ENCODE peak calls at places on chromosomes 3 and 15, in four cellular contexts. One of them, this sample, is unnamed.
A peak's percentile ranks its signal among the peaks of the same experiment; 100 is the strongest.

GRCh38 chr3:104982130-104982529 is 384.6 kb upstream of the ALCAM start:
- DNase-seq in T-helper 9 cell: no peak
- DNase-seq in cardiac muscle cell: no peak
- DNase-seq in CD8-positive, alpha-beta T cell: no peak
- DNase-seq in this sample: no peak

GRCh38 chr15:57444877-57445513 is 68.7 kb downstream of the CGNL1 start:
- DNase-seq in CD8-positive, alpha-beta T cell: no peak
- DNase-seq in cardiac muscle cell: peak; percentile 47
- DNase-seq in T-helper 9 cell: no peak
- DNase-seq in this sample: no peak

GRCh38 chr3:129276385-129276784 is 2.3 kb upstream of the HMCES start:
- DNase-seq in T-helper 9 cell: no peak
- DNase-seq in cardiac muscle cell: no peak
- DNase-seq in CD8-positive, alpha-beta T cell: no peak
- DNase-seq in this sample: no peak

GRCh38 chr3:31903686-31904431 is 77.2 kb downstream of the OSBPL10 start:
- DNase-seq in T-helper 9 cell: no peak
- DNase-seq in cardiac muscle cell: no peak
- DNase-seq in CD8-positive, alpha-beta T cell: no peak
- DNase-seq in this sample: no peak

GRCh38 chr15:73190189-73190601 is 137.9 kb downstream of the NEO1 start:
- DNase-seq in CD8-positive, alpha-beta T cell: no peak
- DNase-seq in T-helper 9 cell: no peak
- DNase-seq in cardiac muscle cell: peak; percentile 74
- DNase-seq in this sample: no peak

GRCh38 chr3:156675744-156676466 is 1.5 kb downstream of the TIPARP start:
- DNase-seq in T-helper 9 cell: peak; percentile 17
- DNase-seq in cardiac muscle cell: peak; percentile 90
- DNase-seq in CD8-positive, alpha-beta T cell: peak; percentile 6
- DNase-seq in this sample: no peak

GRCh38 chr3:177596822-177597271 is 399.6 kb upstream of the TBL1XR1 start:
- DNase-seq in T-helper 9 cell: no peak
- DNase-seq in CD8-positive, alpha-beta T cell: no peak
- DNase-seq in cardiac muscle cell: peak; percentile 48
- DNase-seq in this sample: no peak

GRCh38 chr15:58038426-58039106 is 26.9 kb downstream of the ALDH1A2 start:
- DNase-seq in CD8-positive, alpha-beta T cell: no peak
- DNase-seq in cardiac muscle cell: peak; percentile 68
- DNase-seq in T-helper 9 cell: no peak
- DNase-seq in this sample: no peak

GRCh38 chr3:126466886-126467610 is 8.6 kb downstream of the ZXDC start:
- DNase-seq in cardiac muscle cell: no peak
- DNase-seq in CD8-positive, alpha-beta T cell: no peak
- DNase-seq in T-helper 9 cell: no peak
- DNase-seq in this sample: no peak

GRCh38 chr15:78680416-78681068 is 39.5 kb upstream of the CHRNB4 start:
- DNase-seq in CD8-positive, alpha-beta T cell: no peak
- DNase-seq in T-helper 9 cell: no peak
- DNase-seq in cardiac muscle cell: no peak
- DNase-seq in this sample: no peak

GRCh38 chr3:135456182-135456790 is 509.2 kb upstream of the PPP2R3A start:
- DNase-seq in CD8-positive, alpha-beta T cell: no peak
- DNase-seq in cardiac muscle cell: no peak
- DNase-seq in T-helper 9 cell: no peak
- DNase-seq in this sample: no peak

GRCh38 chr3:126445506-126445905 is 30.2 kb downstream of the ZXDC start:
- DNase-seq in T-helper 9 cell: no peak
- DNase-seq in cardiac muscle cell: no peak
- DNase-seq in CD8-positive, alpha-beta T cell: no peak
- DNase-seq in this sample: no peak

GRCh38 chr15:53522878-53523455 is 236.5 kb downstream of the WDR72 start:
- DNase-seq in T-helper 9 cell: no peak
- DNase-seq in cardiac muscle cell: no peak
- DNase-seq in CD8-positive, alpha-beta T cell: no peak
- DNase-seq in this sample: no peak

GRCh38 chr3:195872097-195872496 is 36.3 kb downstream of the TNK2 start:
- DNase-seq in T-helper 9 cell: no peak
- DNase-seq in cardiac muscle cell: no peak
- DNase-seq in CD8-positive, alpha-beta T cell: no peak
- DNase-seq in this sample: no peak

GRCh38 chr3:63968612-63969350 is 54.5 kb downstream of the PSMD6 start:
- DNase-seq in T-helper 9 cell: no peak
- DNase-seq in cardiac muscle cell: peak; percentile 20
- DNase-seq in CD8-positive, alpha-beta T cell: no peak
- DNase-seq in this sample: no peak

GRCh38 chr15:79903626-79904025 is 6.8 kb upstream of the MTHFS start:
- DNase-seq in cardiac muscle cell: no peak
- DNase-seq in T-helper 9 cell: no peak
- DNase-seq in CD8-positive, alpha-beta T cell: no peak
- DNase-seq in this sample: no peak

GRCh38 chr15:39502048-39502447 is 78.8 kb upstream of the THBS1 start:
- DNase-seq in CD8-positive, alpha-beta T cell: no peak
- DNase-seq in T-helper 9 cell: no peak
- DNase-seq in cardiac muscle cell: no peak
- DNase-seq in this sample: no peak

GRCh38 chr3:10495003-10495402 is 10.4 kb downstream of the ATP2B2 start:
- DNase-seq in CD8-positive, alpha-beta T cell: no peak
- DNase-seq in T-helper 9 cell: no peak
- DNase-seq in cardiac muscle cell: peak; percentile 35
- DNase-seq in this sample: no peak

GRCh38 chr3:51942603-51943450 is 664 bp downstream of the PARP3 start:
- DNase-seq in cardiac muscle cell: peak; percentile 62
- DNase-seq in CD8-positive, alpha-beta T cell: peak; percentile 27
- DNase-seq in T-helper 9 cell: no peak
- DNase-seq in this sample: no peak

GRCh38 chr15:95162069-95162468 is 930.7 kb downstream of the MCTP2 start:
- DNase-seq in CD8-positive, alpha-beta T cell: no peak
- DNase-seq in T-helper 9 cell: no peak
- DNase-seq in cardiac muscle cell: peak; percentile 13
- DNase-seq in this sample: no peak

GRCh38 chr3:160376681-160377080 is 22.3 kb downstream of the IFT80 start:
- DNase-seq in cardiac muscle cell: no peak
- DNase-seq in CD8-positive, alpha-beta T cell: no peak
- DNase-seq in T-helper 9 cell: no peak
- DNase-seq in this sample: no peak

GRCh38 chr15:37877851-37878577 is 56.4 kb upstream of the TMCO5A start:
- DNase-seq in CD8-positive, alpha-beta T cell: no peak
- DNase-seq in T-helper 9 cell: no peak
- DNase-seq in cardiac muscle cell: peak; percentile 84
- DNase-seq in this sample: no peak

GRCh38 chr3:195555110-195555509 is 12.0 kb upstream of the PPP1R2 start:
- DNase-seq in cardiac muscle cell: no peak
- DNase-seq in CD8-positive, alpha-beta T cell: no peak
- DNase-seq in T-helper 9 cell: no peak
- DNase-seq in this sample: no peak

GRCh38 chr3:60555704-60556340 is 695.4 kb downstream of the FHIT start:
- DNase-seq in CD8-positive, alpha-beta T cell: no peak
- DNase-seq in cardiac muscle cell: no peak
- DNase-seq in T-helper 9 cell: no peak
- DNase-seq in this sample: no peak